ENCODE peak calls at places on chromosomes 7 and 10, in five cellular contexts. Q is H1, B is WTC11, H is GM12878, C is HepG2. X is an unnamed sample.

GRCh38 chr7:15669443-15669842 is 17.0 kb downstream of the MEOX2 start:
- DNase-seq in C (no peak), Q (no peak), H (no peak), B (no peak), X (no peak)

GRCh38 chr7:22607180-22607579 is 107.2 kb upstream of the STEAP1B start:
- DNase-seq in Q (no peak), H (no peak), C (no peak), B (no peak), X (no peak)

GRCh38 chr10:8095962-8096361 is 41.5 kb downstream of the GATA3 start:
- DNase-seq in C (no peak), B (no peak), H (no peak), Q (no peak), X (no peak)

GRCh38 chr7:98877692-98878364 is 504 bp upstream of the TRRAP start:
- DNase-seq in C (no peak), Q (no peak), H (no peak), B (no peak), X (no peak)

GRCh38 chr10:82826132-82826531 is 951.1 kb downstream of the NRG3 start:
- DNase-seq in C (no peak), B (no peak), Q (no peak), H (no peak), X (no peak)

GRCh38 chr10:102418612-102419560 is at the start of gene PSD:
- DNase-seq in C (no peak), B (peak), H (no peak), Q (no peak), X (peak)

GRCh38 chr10:88687853-88688467 is 18.1 kb upstream of the LIPK start:
- DNase-seq in C (peak), Q (no peak), H (no peak), B (no peak), X (no peak)

GRCh38 chr7:95435422-95435780 is 573 bp upstream of the PON2 start:
- DNase-seq in H (no peak), B (no peak), Q (no peak), C (no peak), X (no peak)

GRCh38 chr7:4682621-4683042 is 537 bp downstream of the FOXK1 start:
- DNase-seq in B (peak), Q (no peak), H (no peak), C (no peak), X (peak)

GRCh38 chr7:11650030-11650429 is 182.0 kb downstream of the THSD7A start:
- DNase-seq in H (no peak), B (no peak), C (no peak), Q (no peak), X (no peak)

GRCh38 chr10:72335394-72336258 is 19.1 kb downstream of the DNAJB12 start:
- DNase-seq in B (no peak), C (no peak), Q (no peak), H (no peak), X (no peak)

GRCh38 chr7:150727381-150727780 is 9.8 kb upstream of the GIMAP5 start:
- DNase-seq in B (no peak), H (no peak), C (peak), Q (no peak), X (no peak)

GRCh38 chr7:69765879-69766278 is 167.6 kb downstream of the AUTS2 start:
- DNase-seq in H (no peak), B (no peak), C (no peak), Q (no peak), X (no peak)

GRCh38 chr7:90211391-90212148 is at the start of gene STEAP2:
- DNase-seq in H (no peak), B (peak), C (peak), Q (peak), X (peak)

GRCh38 chr7:73978681-73979563 is 49.1 kb upstream of the ELN start:
- DNase-seq in H (peak), B (peak), C (peak), Q (peak), X (peak)

GRCh38 chr10:22335204-22335956 is 9.9 kb upstream of the SPAG6 start:
- DNase-seq in Q (no peak), H (no peak), C (no peak), B (peak), X (no peak)

GRCh38 chr7:97973206-97973658 is 16.8 kb downstream of the OCM2 start:
- DNase-seq in B (peak), H (no peak), C (no peak), Q (peak), X (peak)

GRCh38 chr7:17651926-17652385 is 288.3 kb downstream of the SNX13 start:
- DNase-seq in B (no peak), H (no peak), C (no peak), Q (no peak), X (no peak)

GRCh38 chr7:157590526-157590925 is 253.7 kb downstream of the DNAJB6 start:
- DNase-seq in Q (no peak), H (no peak), B (no peak), C (no peak), X (no peak)

GRCh38 chr7:117076426-117076943 is 123.2 kb downstream of the ST7 start:
- DNase-seq in H (no peak), B (no peak), C (peak), Q (no peak), X (no peak)

GRCh38 chr7:93228302-93228701 is 2.0 kb upstream of the HEPACAM2 start:
- DNase-seq in Q (no peak), C (peak), B (no peak), H (peak), X (peak)

GRCh38 chr7:147909712-147910111 is 680.9 kb upstream of the C7orf33 start:
- DNase-seq in Q (no peak), C (no peak), H (no peak), B (no peak), X (no peak)
- TF ChIP-seq ATF2 in Q (no peak), C (no peak), H (no peak), B (no peak), X (no peak)

GRCh38 chr10:12872577-12872976 is 128.9 kb downstream of the CCDC3 start:
- DNase-seq in C (no peak), B (no peak), Q (no peak), H (no peak), X (no peak)

GRCh38 chr10:12874501-12874900 is 127.0 kb downstream of the CCDC3 start:
- DNase-seq in B (no peak), H (no peak), C (no peak), Q (no peak), X (no peak)

GRCh38 chr10:12876266-12876665 is 125.2 kb downstream of the CCDC3 start:
- DNase-seq in C (no peak), Q (no peak), H (no peak), B (no peak), X (no peak)

GRCh38 chr10:12873172-12873571 is 128.3 kb downstream of the CCDC3 start:
- DNase-seq in C (no peak), B (no peak), H (no peak), Q (no peak), X (no peak)

GRCh38 chr10:12875100-12875499 is 126.4 kb downstream of the CCDC3 start:
- DNase-seq in Q (no peak), H (no peak), C (no peak), B (no peak), X (no peak)
- TF ChIP-seq ATF2 in Q (no peak), H (no peak), C (no peak), B (no peak), X (no peak)

DNA sequence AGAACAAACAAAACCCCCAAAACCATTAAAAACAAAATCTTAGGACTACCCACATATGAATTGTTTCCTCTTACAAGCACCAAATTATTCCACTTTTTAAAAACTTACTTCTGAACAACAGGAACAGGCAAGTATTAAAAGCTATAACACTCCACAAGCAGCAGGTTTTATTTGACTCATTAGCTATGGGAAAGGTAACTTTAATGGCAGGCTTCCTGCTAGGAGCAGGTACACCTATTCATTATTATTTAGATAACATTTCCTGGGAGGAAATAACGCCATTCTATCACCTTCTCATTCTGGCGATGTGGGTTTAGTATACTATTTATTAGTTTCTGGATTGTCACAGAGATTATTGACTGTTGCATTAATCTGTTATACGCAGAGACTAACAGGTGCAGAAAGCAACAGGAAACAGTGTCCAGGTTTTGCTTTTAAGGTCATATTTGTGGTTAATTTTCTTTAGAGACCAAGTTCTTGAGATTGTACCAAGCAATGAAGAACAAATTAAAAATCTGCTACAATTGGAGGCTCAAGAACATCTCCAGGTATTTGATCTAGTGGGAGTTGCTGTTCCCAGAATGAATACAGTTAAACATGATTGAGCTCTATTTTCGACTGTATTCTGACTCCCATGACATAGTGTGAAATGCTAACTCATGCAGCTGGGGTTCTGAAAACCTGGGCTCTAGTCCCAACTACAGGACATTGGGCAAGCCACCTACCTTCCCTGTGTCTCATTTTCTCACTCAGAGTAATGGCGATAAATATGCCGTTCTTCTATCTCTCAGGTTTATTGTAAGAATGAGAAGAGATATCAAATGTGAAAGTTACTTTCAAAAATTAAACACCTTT is 2.0 kb downstream of the CPA2 start:
- DNase-seq in H (no peak), Q (no peak), B (no peak), C (no peak), X (no peak)
- TF ChIP-seq ATF2 in H (no peak), Q (no peak), B (no peak), C (no peak), X (no peak)

GRCh38 chr7:106460792-106461254 is 176.0 kb upstream of the NAMPT start:
- DNase-seq in B (no peak), Q (no peak), H (no peak), C (no peak), X (no peak)

GRCh38 chr7:106462365-106462859 is 177.6 kb upstream of the NAMPT start:
- DNase-seq in C (peak), H (peak), Q (no peak), B (no peak), X (peak)

GRCh38 chr7:106459397-106460072 is 174.8 kb upstream of the NAMPT start:
- DNase-seq in B (no peak), C (no peak), H (no peak), Q (no peak), X (no peak)

GRCh38 chr7:106456339-106456738 is 171.6 kb upstream of the NAMPT start:
- DNase-seq in H (no peak), B (no peak), Q (no peak), C (no peak), X (no peak)

DNA sequence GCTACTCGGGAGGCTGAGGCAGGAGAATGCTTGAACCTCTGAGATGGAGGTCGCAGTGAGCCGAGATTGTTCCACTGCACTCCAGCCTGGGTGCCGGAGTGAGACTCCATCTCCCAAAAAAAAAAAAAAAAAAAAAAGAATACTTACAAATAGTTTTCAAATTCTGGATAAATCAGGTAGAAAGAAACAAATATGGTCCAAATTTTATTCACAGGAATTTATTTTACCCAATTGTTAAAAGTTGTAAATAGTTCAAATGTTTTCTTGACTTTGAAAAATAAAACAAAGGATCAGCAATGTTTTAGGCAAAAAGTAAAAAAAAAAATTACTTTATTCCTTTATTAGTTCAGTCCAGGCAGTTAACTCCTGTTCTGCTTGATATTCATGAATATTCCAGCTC is 172.9 kb upstream of the NAMPT start:
- DNase-seq in B (no peak), Q (no peak), H (no peak), C (no peak), X (no peak)
- TF ChIP-seq ATF2 in B (no peak), Q (no peak), H (no peak), C (no peak), X (no peak)